ENCODE peak calls at places on chromosomes 1 and 21, in five cellular contexts. L is ACHN, G is WTC11, C is NB4, D is NCI-H1417. K is an unnamed sample.

GRCh38 chr1:98385691-98386090 is 275.8 kb upstream of the SNX7 start:
- DNase-seq in D (no peak), C (no peak), L (no peak), G (no peak), K (no peak)

GRCh38 chr1:205071801-205072200 is 12.5 kb downstream of the TMEM81 start:
- DNase-seq in L (no peak), G (no peak), C (no peak), D (no peak), K (no peak)

GRCh38 chr1:9180077-9180819 is 51.3 kb upstream of the GPR157 start:
- DNase-seq in D (no peak), G (no peak), L (no peak), C (no peak), K (peak; percentile 25)

GRCh38 chr1:82390627-82391026 is 589.9 kb downstream of the ADGRL2 start:
- DNase-seq in G (no peak), C (no peak), D (no peak), L (no peak), K (no peak)

GRCh38 chr1:160726114-160726497 is 12.9 kb upstream of the SLAMF7 start:
- DNase-seq in C (peak; percentile 73), L (no peak), G (no peak), D (no peak), K (no peak)

GRCh38 chr1:42163114-42163513 is 1.4 kb downstream of the GUCA2A start:
- DNase-seq in G (no peak), D (no peak), C (no peak), L (no peak), K (no peak)

GRCh38 chr21:39313042-39313456 is 383 bp downstream of the BRWD1 start:
- DNase-seq in L (no peak), D (no peak), C (no peak), G (peak; percentile 40), K (no peak)

GRCh38 chr1:220810179-220810653 is 23.5 kb downstream of the MTARC1 start:
- DNase-seq in C (peak; percentile 71), G (peak; percentile 78), L (peak; percentile 83), D (peak; percentile 29), K (peak; percentile 79)

GRCh38 chr1:6367381-6368007 is 26.1 kb downstream of the ACOT7 start:
- DNase-seq in D (no peak), C (no peak), L (no peak), G (no peak), K (no peak)

GRCh38 chr1:172585348-172585747 is 52.4 kb downstream of the SUCO start:
- DNase-seq in C (no peak), D (no peak), G (no peak), L (no peak), K (no peak)

GRCh38 chr21:35565204-35565611 is 495.1 kb downstream of the SETD4 start:
- DNase-seq in G (no peak), C (peak; percentile 87), D (no peak), L (no peak), K (peak; percentile 37)